ENCODE peak calls at places on chromosomes 16 and 17, in seven cellular contexts. N is brain microvascular endothelial cell, X is osteoblast, T is cardiac muscle cell, L is IMR-90, B is AG04450, C is thoracic aorta. F is an unnamed sample.

GRCh38 chr17:3695129-3695722 is 729 bp downstream of the P2RX5 start:
- DNase-seq in C (no peak), B (no peak), X (peak), L (no peak), N (no peak), T (no peak), F (no peak)

GRCh38 chr17:21425736-21426135 is 49.6 kb downstream of the KCNJ12 start:
- DNase-seq in X (peak), N (no peak), T (no peak), L (peak), C (no peak), B (no peak), F (no peak)

GRCh38 chr17:75808905-75809621 is 24.5 kb downstream of the UNK start:
- DNase-seq in N (peak), L (peak), B (no peak), X (peak), C (no peak), T (peak), F (no peak)

GRCh38 chr17:2283302-2283701 is 20.3 kb downstream of the SMG6 start:
- DNase-seq in N (no peak), L (peak), B (no peak), T (no peak), X (no peak), C (no peak), F (no peak)

GRCh38 chr16:8956265-8957060 is 7.2 kb downstream of the USP7 start:
- DNase-seq in C (no peak), T (no peak), N (no peak), B (no peak), X (peak), L (no peak), F (no peak)

GRCh38 chr17:48444531-48445247 is 14.7 kb upstream of the SKAP1 start:
- DNase-seq in L (no peak), X (no peak), B (no peak), N (no peak), T (no peak), C (no peak), F (no peak)

GRCh38 chr17:58447039-58447975 is 30.0 kb upstream of the RNF43 start:
- DNase-seq in T (peak), B (peak), X (peak), L (peak), N (peak), C (no peak), F (no peak)

GRCh38 chr17:34692932-34693331 is 113.5 kb downstream of the TMEM132E start:
- DNase-seq in B (no peak), T (no peak), X (no peak), N (no peak), C (no peak), L (no peak), F (no peak)

GRCh38 chr16:84048306-84048705 is 5.7 kb upstream of the SLC38A8 start:
- DNase-seq in B (no peak), T (no peak), X (peak), N (no peak), C (no peak), L (no peak), F (peak)

GRCh38 chr17:79012563-79013134 is 3.1 kb upstream of the CANT1 start:
- DNase-seq in T (no peak), L (no peak), X (no peak), N (no peak), B (no peak), C (no peak), F (no peak)

GRCh38 chr17:31467502-31468256 is 76.2 kb downstream of the RAB11FIP4 start:
- DNase-seq in L (no peak), N (no peak), T (peak), X (peak), C (no peak), B (no peak), F (no peak)

GRCh38 chr16:16083421-16084156 is 134.2 kb downstream of the ABCC1 start:
- DNase-seq in C (no peak), N (peak), L (peak), B (no peak), X (no peak), T (no peak), F (no peak)

GRCh38 chr17:75970011-75970523 is 8.9 kb downstream of the ACOX1 start:
- DNase-seq in B (no peak), L (peak), X (no peak), C (no peak), T (no peak), N (no peak), F (no peak)

GRCh38 chr17:5893741-5894140 is 176.4 kb upstream of the WSCD1 start:
- DNase-seq in X (no peak), T (no peak), C (no peak), L (no peak), N (no peak), B (no peak), F (no peak)

GRCh38 chr16:22007509-22008214 is at the start of gene MOSMO:
- DNase-seq in X (peak), N (peak), C (no peak), L (peak), B (no peak), T (peak), F (peak)

GRCh38 chr16:67716097-67716496 is 3.0 kb downstream of the GFOD2 start:
- DNase-seq in L (no peak), N (no peak), X (no peak), T (no peak), B (no peak), C (no peak), F (no peak)

GRCh38 chr17:77213778-77214132 is 73.0 kb downstream of the SEC14L1 start:
- DNase-seq in N (no peak), X (peak), T (no peak), B (no peak), C (no peak), L (no peak), F (no peak)

GRCh38 chr16:71919033-71919432 is 23.7 kb downstream of the IST1 start:
- DNase-seq in X (no peak), T (no peak), L (no peak), C (no peak), B (no peak), N (no peak), F (no peak)

GRCh38 chr16:47519037-47519436 is 57.9 kb downstream of the PHKB start:
- DNase-seq in L (peak), X (no peak), C (no peak), N (no peak), B (no peak), T (no peak), F (no peak)

GRCh38 chr16:71339481-71340171 is 18.9 kb upstream of the CALB2 start:
- DNase-seq in C (no peak), T (no peak), L (no peak), N (no peak), X (no peak), B (no peak), F (no peak)

GRCh38 chr16:935684-936083 is 35.1 kb downstream of the LMF1 start:
- DNase-seq in B (no peak), T (no peak), N (no peak), C (no peak), X (peak), L (no peak), F (peak)

GRCh38 chr16:934178-934577 is 36.6 kb downstream of the LMF1 start:
- DNase-seq in C (no peak), T (no peak), L (no peak), N (no peak), X (peak), B (no peak), F (peak)

GRCh38 chr16:932831-933330 is 37.9 kb downstream of the LMF1 start:
- DNase-seq in N (no peak), C (no peak), L (no peak), B (no peak), X (no peak), T (no peak), F (peak)

GRCh38 chr16:931651-932500 is 38.9 kb downstream of the LMF1 start:
- DNase-seq in L (no peak), C (no peak), N (no peak), X (no peak), T (no peak), B (no peak), F (peak)

DNA sequence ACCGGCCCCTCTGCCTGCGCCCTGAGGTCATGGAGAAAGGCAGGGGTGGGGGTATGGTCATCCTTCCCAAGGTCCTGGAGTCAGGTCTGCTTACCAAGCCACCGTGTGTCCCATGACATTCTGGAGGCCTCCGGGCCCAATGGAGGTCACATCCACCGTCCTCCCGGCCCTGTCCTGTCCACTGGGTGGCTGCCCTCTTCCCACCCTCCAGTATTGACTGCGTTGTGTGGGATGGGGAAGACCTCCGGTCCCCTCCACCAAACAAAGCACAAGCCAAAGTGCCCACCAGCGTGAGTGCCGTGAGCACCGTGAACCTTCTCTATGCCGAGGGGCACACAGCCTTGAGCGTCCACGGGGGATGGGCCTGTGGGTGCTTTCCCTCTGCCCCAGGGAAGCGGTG is 37.2 kb downstream of the LMF1 start:
- DNase-seq in T (no peak), L (no peak), X (peak), N (no peak), B (no peak), C (no peak), F (peak)
- TF ChIP-seq CTCF in T (no peak), L (no peak), X (no peak), N (no peak), B (no peak), C (no peak), F (no peak)

GRCh38 chr17:40559016-40559853 is 6.0 kb downstream of the CCR7 start:
- DNase-seq in L (no peak), C (no peak), B (no peak), X (no peak), T (no peak), N (no peak), F (peak)

GRCh38 chr17:40560592-40561293 is 4.5 kb downstream of the CCR7 start:
- DNase-seq in X (peak), B (no peak), C (no peak), N (peak), T (no peak), L (peak), F (peak)

GRCh38 chr17:40561294-40561870 is 3.9 kb downstream of the CCR7 start:
- DNase-seq in C (no peak), X (peak), N (no peak), L (no peak), T (no peak), B (no peak), F (no peak)

GRCh38 chr17:40558651-40559015 is 6.6 kb downstream of the CCR7 start:
- DNase-seq in X (peak), N (no peak), T (no peak), C (no peak), B (no peak), L (no peak), F (peak)

GRCh38 chr17:40559954-40560591 is 5.2 kb downstream of the CCR7 start:
- DNase-seq in L (peak), T (peak), X (peak), B (peak), N (peak), C (peak), F (peak)
- H3K27ac ChIP-seq in L (peak), T (peak), X (peak), B (peak), N (peak), C (no peak), F (peak)

GRCh38 chr17:491086-492014 is 138.7 kb upstream of the RPH3AL start:
- DNase-seq in N (peak), C (no peak), L (peak), X (peak), B (peak), T (peak), F (peak)
- H3K4me3 ChIP-seq in N (peak), C (peak), L (peak), X (peak), B (peak), T (peak), F (peak)

DNA sequence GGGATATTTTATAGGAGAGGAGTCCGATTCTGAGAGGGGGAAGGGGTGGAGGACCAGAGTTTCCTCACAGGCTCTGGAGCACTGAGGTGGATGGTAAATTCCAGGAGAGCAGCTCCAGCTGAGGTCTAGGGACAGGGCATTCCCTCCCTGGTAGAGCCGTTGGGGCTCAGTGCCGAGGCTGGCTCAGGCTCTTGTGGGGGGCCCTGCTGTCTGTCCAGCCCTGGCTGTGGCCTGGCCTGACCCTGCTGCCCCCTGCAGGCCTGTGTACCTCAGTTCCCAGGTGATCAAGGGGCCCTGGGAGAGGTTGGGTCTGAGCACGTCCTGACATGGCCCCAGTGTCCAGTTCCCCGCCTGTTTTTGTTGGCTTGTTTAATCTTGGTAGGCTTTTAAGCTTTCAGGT is 16.8 kb downstream of the ZNF750 start:
- DNase-seq in X (no peak), T (peak), C (no peak), L (no peak), B (no peak), N (no peak), F (peak)
- TF ChIP-seq CTCF in X (peak), T (peak), C (no peak), L (no peak), B (no peak), N (peak), F (no peak)

GRCh38 chr17:44408786-44409185 is 19.3 kb upstream of the ITGA2B start:
- DNase-seq in B (no peak), L (no peak), N (no peak), X (no peak), C (no peak), T (no peak), F (no peak)
- H3K27ac ChIP-seq in B (no peak), L (no peak), N (no peak), X (no peak), C (no peak), T (no peak), F (no peak)

DNA sequence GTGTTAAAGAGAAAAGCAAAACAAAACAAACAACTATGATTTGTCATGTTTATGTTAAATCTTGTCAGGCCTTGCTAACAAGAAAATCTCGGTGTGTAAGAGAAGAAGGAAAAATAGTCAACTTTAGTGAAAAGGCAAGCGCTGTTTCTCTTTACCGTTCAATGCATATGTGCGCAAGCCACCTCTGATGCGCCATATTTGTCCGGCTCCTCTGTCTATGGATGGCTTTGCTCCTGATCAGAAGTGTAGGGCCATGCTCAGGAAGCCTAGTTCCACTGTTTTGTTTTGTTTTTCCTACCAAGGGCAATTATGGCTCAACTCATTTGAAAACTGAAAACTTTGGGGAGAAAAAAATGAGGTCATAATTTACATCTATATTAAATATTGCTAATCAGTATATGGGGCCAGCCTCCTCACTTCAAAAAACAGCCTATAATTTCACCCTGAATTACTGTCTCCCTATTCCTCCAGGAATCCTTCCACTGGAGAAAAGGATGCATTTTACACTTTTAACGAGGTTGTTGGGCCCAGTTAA is 4.6 kb downstream of the MAF start:
- DNase-seq in B (no peak), T (no peak), X (no peak), L (no peak), C (no peak), N (no peak), F (no peak)
- H3K4me3 ChIP-seq in B (no peak), T (no peak), X (no peak), L (no peak), C (peak), N (peak), F (peak)

GRCh38 chr17:73215414-73215813 is 22.6 kb downstream of the COG1 start:
- DNase-seq in X (no peak), B (no peak), L (no peak), T (no peak), C (no peak), N (no peak), F (no peak)
- TF ChIP-seq CTCF in X (no peak), B (peak), L (no peak), T (no peak), C (no peak), N (peak), F (no peak)

GRCh38 chr17:17970699-17971430 is 1.3 kb downstream of the TOM1L2 start:
- DNase-seq in N (no peak), X (no peak), L (no peak), T (no peak), B (no peak), C (no peak), F (no peak)
- H3K27ac ChIP-seq in N (no peak), X (peak), L (no peak), T (peak), B (no peak), C (peak), F (peak)